ENCODE peak calls at places on chromosomes 11 and 22, in six cellular contexts. K is cardiac muscle cell, J is IMR-90, Y is mucosa of descending colon, Z is neural progenitor cell, C is upper lobe of right lung. G is an unnamed sample.

GRCh38 chr11:44877908-44878459 is 72.7 kb downstream of the TP53I11 start:
- DNase-seq in Y (no peak), K (peak), C (no peak), Z (peak), J (no peak), G (peak)

GRCh38 chr11:72274435-72274834 is 30.5 kb upstream of the PHOX2A start:
- DNase-seq in Y (no peak), J (peak), C (no peak), K (peak), Z (no peak), G (no peak)

GRCh38 chr11:117438371-117439000 is 110.8 kb downstream of the CEP164 start:
- DNase-seq in Z (no peak), C (no peak), J (peak), K (peak), Y (no peak), G (peak)

GRCh38 chr11:8826145-8826786 is 84.7 kb upstream of the AKIP1 start:
- DNase-seq in J (peak), Z (peak), K (peak), C (no peak), Y (no peak), G (peak)

GRCh38 chr11:19199037-19199436 is 2.7 kb downstream of the CSRP3 start:
- DNase-seq in K (no peak), Z (no peak), J (no peak), Y (no peak), C (no peak), G (no peak)

GRCh38 chr22:29720824-29721323 is 1.1 kb downstream of the CABP7 start:
- DNase-seq in C (no peak), J (no peak), Z (peak), Y (no peak), K (no peak), G (no peak)

GRCh38 chr11:11379661-11380060 is 26.6 kb upstream of the CSNK2A3 start:
- DNase-seq in C (no peak), J (no peak), Y (no peak), Z (no peak), K (no peak), G (no peak)

GRCh38 chr11:15622231-15622890 is 507.6 kb downstream of the INSC start:
- DNase-seq in J (no peak), Z (peak), C (no peak), K (no peak), Y (no peak), G (no peak)

GRCh38 chr11:103338621-103339484 is 229.6 kb downstream of the DYNC2H1 start:
- DNase-seq in Y (no peak), C (no peak), J (peak), Z (peak), K (peak), G (peak)

GRCh38 chr11:11989774-11990744 is 18.4 kb downstream of the DKK3 start:
- DNase-seq in Z (no peak), K (peak), Y (no peak), J (no peak), C (peak), G (peak)

GRCh38 chr11:19714387-19715363 is 2.0 kb downstream of the NAV2 start:
- DNase-seq in Z (peak), K (peak), Y (no peak), C (peak), J (peak), G (peak)

GRCh38 chr11:129766858-129767604 is 48.6 kb upstream of the TMEM45B start:
- DNase-seq in K (peak), Z (peak), J (peak), Y (peak), C (no peak), G (peak)

GRCh38 chr22:47794851-47795250 is 1032.4 kb downstream of the TBC1D22A start:
- DNase-seq in J (no peak), Y (no peak), K (no peak), Z (no peak), C (no peak), G (no peak)

GRCh38 chr11:64880240-64881001 is 2.0 kb upstream of the EHD1 start:
- DNase-seq in Y (no peak), J (no peak), Z (no peak), C (no peak), K (no peak), G (peak)

GRCh38 chr11:133966924-133967598 is 10.3 kb upstream of the IGSF9B start:
- DNase-seq in C (no peak), J (no peak), K (peak), Z (peak), Y (peak), G (no peak)

GRCh38 chr11:119338318-119338890 is 2.3 kb downstream of the C1QTNF5 start:
- DNase-seq in J (no peak), C (peak), Z (peak), K (peak), Y (peak), G (peak)

GRCh38 chr22:19974935-19975706 is 33.5 kb upstream of the TXNRD2 start:
- DNase-seq in C (no peak), J (no peak), Z (no peak), K (no peak), Y (no peak), G (peak)

GRCh38 chr11:45082744-45083543 is 63.5 kb upstream of the PRDM11 start:
- DNase-seq in Y (no peak), K (no peak), C (no peak), J (no peak), Z (no peak), G (no peak)

GRCh38 chr11:68370211-68371111 is 58.1 kb downstream of the LRP5 start:
- DNase-seq in J (no peak), Z (no peak), C (no peak), Y (no peak), K (no peak), G (no peak)

GRCh38 chr11:35009191-35009940 is 92.9 kb downstream of the PDHX start:
- DNase-seq in C (no peak), Y (peak), Z (no peak), K (peak), J (peak), G (peak)

GRCh38 chr11:80916180-80916811 is 1475.5 kb upstream of the TENM4 start:
- DNase-seq in J (no peak), Z (no peak), K (no peak), Y (no peak), C (no peak), G (no peak)

GRCh38 chr11:10480026-10480425 is 25.0 kb downstream of the AMPD3 start:
- DNase-seq in C (no peak), Z (no peak), J (no peak), Y (no peak), K (no peak), G (no peak)

GRCh38 chr11:69337211-69337721 is 43.3 kb downstream of the MYEOV start:
- DNase-seq in J (peak), C (peak), Y (peak), K (no peak), Z (no peak), G (peak)

GRCh38 chr11:12536566-12536965 is 137.7 kb upstream of the TEAD1 start:
- DNase-seq in K (no peak), C (no peak), Z (no peak), Y (no peak), J (no peak), G (no peak)

GRCh38 chr11:41497974-41498373 is 38.5 kb upstream of the LRRC4C start:
- DNase-seq in K (peak), C (no peak), Z (peak), J (no peak), Y (no peak), G (peak)

GRCh38 chr11:61629082-61629481 is 48.2 kb upstream of the SYT7 start:
- DNase-seq in Z (no peak), C (no peak), K (no peak), Y (no peak), J (no peak), G (no peak)

GRCh38 chr11:133545199-133545709 is 13.0 kb upstream of the OPCML start:
- DNase-seq in C (no peak), J (no peak), K (no peak), Z (no peak), Y (no peak), G (no peak)

GRCh38 chr11:126518130-126518995 is 162.9 kb downstream of the ST3GAL4 start:
- DNase-seq in Z (no peak), K (no peak), J (no peak), C (peak), Y (no peak), G (no peak)

GRCh38 chr22:43256569-43257360 is 69.8 kb upstream of the TTLL12 start:
- DNase-seq in J (no peak), Z (no peak), Y (no peak), K (no peak), C (no peak), G (no peak)

GRCh38 chr11:62133328-62134065 is 9.7 kb downstream of the INCENP start:
- DNase-seq in C (no peak), Y (no peak), J (no peak), Z (no peak), K (no peak), G (no peak)

GRCh38 chr22:35733742-35734516 is 16.3 kb downstream of the APOL5 start:
- DNase-seq in J (no peak), Y (no peak), Z (no peak), K (no peak), C (no peak), G (no peak)

GRCh38 chr11:11157201-11157600 is 195.8 kb downstream of the CSNK2A3 start:
- DNase-seq in K (peak), C (no peak), J (peak), Z (peak), Y (peak), G (peak)

GRCh38 chr22:31753005-31753633 is 700 bp upstream of the DEPDC5 start:
- DNase-seq in Z (peak), K (peak), C (peak), Y (peak), J (no peak), G (no peak)

GRCh38 chr11:133230446-133230845 is 301.9 kb downstream of the OPCML start:
- DNase-seq in K (no peak), C (no peak), J (no peak), Y (peak), Z (no peak), G (no peak)

GRCh38 chr11:58923300-58923788 is 15.9 kb upstream of the GLYATL1 start:
- DNase-seq in Y (peak), K (peak), Z (peak), J (peak), C (no peak), G (peak)
- TF ChIP-seq CTCF in Y (no peak), K (peak), Z (peak), J (peak), C (no peak), G (peak)

DNA sequence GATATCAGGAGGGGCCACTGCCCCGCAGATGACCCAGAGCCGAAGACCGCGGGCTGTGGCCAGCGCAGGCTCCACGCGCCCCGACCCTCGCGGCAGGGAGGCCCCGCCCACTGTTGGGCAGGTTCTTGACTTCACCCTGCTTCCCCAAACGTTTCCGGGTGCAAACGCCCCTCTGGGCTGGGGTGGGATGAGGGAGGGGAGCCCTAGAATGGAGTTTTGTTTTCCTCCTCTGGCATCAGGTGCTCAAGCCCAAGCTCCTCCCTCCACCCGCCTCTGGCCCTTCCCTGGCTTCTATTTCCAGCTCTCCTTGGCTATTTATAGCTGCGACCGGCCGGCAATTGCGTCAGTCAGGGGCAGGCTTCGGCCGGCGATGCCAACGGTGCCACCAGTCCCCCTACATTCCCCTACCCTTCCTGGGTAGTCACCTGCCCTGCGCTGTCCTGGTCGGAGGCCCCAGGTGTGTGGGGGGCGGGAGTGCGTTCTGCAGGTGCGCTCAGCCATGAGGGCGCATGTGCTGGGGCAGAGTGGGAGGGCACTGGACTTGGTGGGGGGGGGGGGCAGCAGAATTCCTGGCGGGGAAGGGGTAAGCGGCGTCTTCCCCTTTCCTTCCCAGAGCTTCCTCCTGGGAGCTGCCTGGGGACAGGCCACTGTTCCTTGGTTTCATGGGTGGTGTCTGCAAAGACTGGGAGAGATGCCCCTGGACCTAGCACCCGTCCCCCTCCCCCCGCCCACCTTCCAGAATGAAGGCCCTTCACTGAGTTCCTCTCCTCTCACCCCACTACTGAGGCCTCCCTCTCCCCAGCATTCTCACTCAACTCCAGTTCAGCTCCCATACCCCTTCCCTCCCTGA is 23.6 kb downstream of the DUSP8 start:
- DNase-seq in J (peak), C (peak), K (peak), Y (peak), Z (peak), G (peak)
- H3K4me3 ChIP-seq in J (no peak), C (peak), K (no peak), Y (no peak), Z (no peak), G (no peak)

GRCh38 chr11:70942593-70942992 is 309.8 kb downstream of the SHANK2 start:
- DNase-seq in C (no peak), K (no peak), J (no peak), Z (no peak), Y (no peak), G (no peak)
- TF ChIP-seq CTCF in C (peak), K (peak), J (no peak), Z (peak), Y (no peak), G (peak)

GRCh38 chr22:37545703-37546435 is 14.4 kb upstream of the CDC42EP1 start:
- DNase-seq in Y (peak), J (peak), K (peak), C (peak), Z (peak), G (peak)
- H3K4me3 ChIP-seq in Y (no peak), J (peak), K (no peak), C (peak), Z (peak), G (peak)

G was measured in cardiac fibroblast.